ENCODE peak calls at places on chromosomes 5 and 9, in nine cellular contexts. J, R, A, W, K, Q, I, X and L are unnamed samples.

GRCh38 chr5:97914483-97914882 is 731.4 kb upstream of the RIOK2 start:
- DNase-seq in J (no peak), R (no peak), A (no peak), W (no peak), K (no peak), Q (no peak), I (no peak), X (no peak), L (no peak)

GRCh38 chr9:137311171-137311970 is 9.3 kb upstream of the NRARP start:
- DNase-seq in J (no peak), R (no peak), A (no peak), W (no peak), K (peak; percentile 84), Q (no peak), I (peak; percentile 94), X (peak; percentile 26), L (peak; percentile 92)

GRCh38 chr9:18061332-18061731 is 412.6 kb upstream of the ADAMTSL1 start:
- DNase-seq in J (no peak), R (no peak), A (no peak), W (no peak), K (no peak), Q (no peak), I (no peak), X (no peak), L (no peak)

GRCh38 chr9:34562136-34562745 is 27.3 kb downstream of the CNTFR start:
- DNase-seq in J (no peak), R (no peak), A (no peak), W (no peak), K (peak; percentile 18), Q (no peak), I (no peak), X (no peak), L (no peak)

GRCh38 chr5:73454379-73455036 is 5.9 kb upstream of the FOXD1 start:
- DNase-seq in J (no peak), R (no peak), A (peak; percentile 65), W (no peak), K (peak; percentile 84), Q (no peak), I (no peak), X (no peak), L (peak; percentile 82)

GRCh38 chr9:114856942-114857315 is 51.1 kb upstream of the TNFSF15 start:
- DNase-seq in J (no peak), R (no peak), A (no peak), W (no peak), K (no peak), Q (no peak), I (no peak), X (no peak), L (no peak)

GRCh38 chr9:121972501-121972981 is 120.6 kb downstream of the TTLL11 start:
- DNase-seq in J (no peak), R (no peak), A (peak; percentile 85), W (no peak), K (peak; percentile 97), Q (no peak), I (peak; percentile 81), X (no peak), L (peak; percentile 98)

GRCh38 chr9:65426231-65426630 is 141.2 kb upstream of the FOXD4L5 start:
- DNase-seq in J (no peak), R (no peak), A (no peak), W (no peak), K (no peak), Q (no peak), I (peak; percentile 36), X (no peak), L (no peak)

GRCh38 chr5:108983456-108984092 is 235.9 kb downstream of the FER start:
- DNase-seq in J (no peak), R (no peak), A (peak; percentile 14), W (no peak), K (no peak), Q (no peak), I (no peak), X (no peak), L (no peak)

GRCh38 chr9:4921449-4921848 is 63.6 kb upstream of the JAK2 start:
- DNase-seq in J (no peak), R (no peak), A (no peak), W (no peak), K (peak; percentile 51), Q (no peak), I (no peak), X (no peak), L (peak; percentile 99)

GRCh38 chr5:1548702-1549523 is 25.2 kb upstream of the LPCAT1 start:
- DNase-seq in J (no peak), R (no peak), A (no peak), W (no peak), K (no peak), Q (no peak), I (peak; percentile 41), X (no peak), L (no peak)

GRCh38 chr5:55993628-55994501 is 898 bp downstream of the IL6ST start:
- DNase-seq in J (no peak), R (no peak), A (peak; percentile 38), W (no peak), K (peak; percentile 6), Q (peak; percentile 64), I (no peak), X (no peak), L (peak; percentile 54)

GRCh38 chr5:157689942-157690689 is 18.8 kb downstream of the C5orf52 start:
- DNase-seq in J (no peak), R (no peak), A (no peak), W (no peak), K (no peak), Q (peak; percentile 7), I (no peak), X (no peak), L (no peak)

GRCh38 chr5:10634056-10634455 is 70.2 kb downstream of the ANKRD33B start:
- DNase-seq in J (no peak), R (no peak), A (no peak), W (no peak), K (no peak), Q (no peak), I (no peak), X (no peak), L (no peak)

GRCh38 chr5:75336625-75337336 is at the start of gene HMGCR:
- DNase-seq in J (peak; percentile 97), R (peak; percentile 96), A (peak; percentile 99), W (peak; percentile 98), K (peak; percentile 97), Q (peak; percentile 95), I (peak; percentile 91), X (peak; percentile 99), L (peak; percentile 99)

GRCh38 chr5:75335952-75336624 is 932 bp upstream of the HMGCR start:
- DNase-seq in J (no peak), R (no peak), A (peak; percentile 82), W (peak; percentile 33), K (peak; percentile 69), Q (no peak), I (no peak), X (no peak), L (peak; percentile 89)

GRCh38 chr5:75340714-75341478 is 3.9 kb downstream of the HMGCR start:
- DNase-seq in J (no peak), R (no peak), A (no peak), W (no peak), K (peak; percentile 80), Q (no peak), I (no peak), X (no peak), L (peak; percentile 99)

GRCh38 chr5:75337366-75338021 is 474 bp downstream of the HMGCR start:
- DNase-seq in J (no peak), R (no peak), A (peak; percentile 17), W (peak; percentile 28), K (no peak), Q (no peak), I (peak; percentile 78), X (peak; percentile 29), L (no peak)

GRCh38 chr5:75338408-75338807 is 1.4 kb downstream of the HMGCR start:
- DNase-seq in J (no peak), R (no peak), A (no peak), W (no peak), K (no peak), Q (no peak), I (no peak), X (no peak), L (no peak)
- H3K4me3 ChIP-seq in J (no peak overlapping the region), R (peak overlapping the region; percentile 94), A (peak overlapping the region; percentile 89), W (peak overlapping the region; percentile 71), K (peak overlapping the region; percentile 99), Q (no peak overlapping the region), I (no peak overlapping the region), X (no peak overlapping the region), L (peak overlapping the region; percentile 93)

DNA sequence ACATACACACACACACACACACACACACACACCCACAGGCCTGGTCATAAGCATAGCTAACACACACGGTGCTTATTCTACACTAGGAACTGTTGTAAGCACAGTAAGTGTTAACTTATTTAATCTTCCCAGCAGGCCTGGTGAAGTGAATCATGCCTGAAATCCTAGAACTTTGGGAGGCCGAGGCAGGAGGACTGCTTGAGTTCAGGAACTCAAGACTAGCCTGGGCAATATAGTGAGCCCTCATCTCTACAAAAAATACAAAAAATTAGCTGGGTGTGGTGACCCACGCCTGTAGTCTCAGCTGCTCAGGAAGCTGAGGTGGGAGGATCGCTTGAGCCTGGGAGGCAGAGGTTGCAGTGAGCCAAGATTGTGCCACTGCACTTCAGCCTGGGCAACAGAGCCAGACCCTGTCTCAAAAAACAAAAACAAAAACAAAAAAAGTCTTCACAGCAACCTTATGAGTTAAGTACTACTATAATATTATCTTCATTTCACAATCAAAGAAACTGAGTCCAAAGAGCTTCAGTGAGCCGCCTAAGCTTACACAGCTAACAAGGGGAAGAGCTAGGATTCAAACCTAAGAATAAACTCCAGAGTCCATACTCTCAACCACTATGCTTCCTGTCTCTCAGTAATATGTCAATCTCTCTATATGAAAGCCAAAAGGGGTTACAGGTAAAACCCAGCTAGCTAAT is 2.3 kb downstream of the MEGF9 start:
- DNase-seq in J (no peak), R (no peak), A (no peak), W (no peak), K (peak; percentile 18), Q (peak; percentile 12), I (no peak), X (no peak), L (peak; percentile 50)
- H3K4me3 ChIP-seq in J (peak overlapping the region; percentile 80), R (no peak overlapping the region), A (peak overlapping the region; percentile 68), W (peak overlapping the region; percentile 94), K (peak overlapping the region; percentile 83), Q (no peak overlapping the region), I (peak overlapping the region; percentile 0), X (peak overlapping the region; percentile 68), L (peak overlapping the region; percentile 92)

GRCh38 chr5:99032234-99033013 is 103.6 kb upstream of the CHD1 start:
- DNase-seq in J (peak; percentile 46), R (peak; percentile 38), A (peak; percentile 83), W (peak; percentile 71), K (peak; percentile 91), Q (peak; percentile 21), I (no peak), X (peak; percentile 54), L (peak; percentile 71)
- H3K4me3 ChIP-seq in J (no peak overlapping the region), R (no peak overlapping the region), A (no peak overlapping the region), W (no peak overlapping the region), K (peak overlapping the region; percentile 67), Q (no peak overlapping the region), I (no peak overlapping the region), X (peak overlapping the region; percentile 35), L (no peak overlapping the region)

DNA sequence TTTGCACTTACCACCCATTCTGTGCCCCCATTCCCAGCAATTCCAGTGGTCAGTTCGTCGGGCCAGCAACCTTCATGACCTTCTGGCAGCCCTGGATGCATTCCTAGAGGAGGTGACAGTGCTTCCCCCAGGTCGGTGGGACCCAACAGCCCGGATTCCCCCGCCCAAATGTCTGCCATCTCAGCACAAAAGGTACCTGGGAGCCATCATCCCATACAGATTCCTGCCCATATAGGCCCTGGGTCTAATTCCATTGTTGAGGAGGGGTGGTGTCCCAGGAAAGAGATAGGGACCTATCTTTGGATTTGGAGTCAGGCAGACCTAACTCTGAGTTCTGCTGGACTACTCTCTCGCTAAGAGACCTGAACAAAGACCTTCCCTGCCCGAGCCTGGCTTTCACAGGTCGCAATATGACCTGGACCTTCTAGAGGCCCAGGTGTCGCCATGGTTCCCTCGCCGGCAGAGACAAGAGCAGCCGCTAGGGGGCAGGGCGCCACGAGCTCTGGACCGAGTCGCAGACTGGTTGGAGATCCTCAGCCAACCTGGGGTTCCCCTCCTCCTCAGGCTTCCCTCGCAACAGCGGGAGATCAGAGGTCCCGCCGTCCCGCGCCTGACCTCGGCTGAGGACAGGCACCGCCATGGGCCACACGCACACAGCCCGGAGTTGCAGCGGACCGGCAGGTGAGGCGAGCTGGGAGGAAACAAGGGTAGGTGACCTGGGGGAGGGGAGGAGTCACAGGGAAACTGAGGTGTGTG is 3.1 kb downstream of the SLC4A9 start:
- DNase-seq in J (peak; percentile 42), R (peak; percentile 42), A (peak; percentile 47), W (peak; percentile 58), K (peak; percentile 80), Q (peak; percentile 79), I (peak; percentile 96), X (peak; percentile 72), L (no peak)
- H3K4me3 ChIP-seq in J (no peak overlapping the region), R (peak overlapping the region; percentile 45), A (peak overlapping the region; percentile 35), W (peak overlapping the region; percentile 11), K (peak overlapping the region; percentile 43), Q (no peak overlapping the region), I (no peak overlapping the region), X (peak overlapping the region; percentile 40), L (peak overlapping the region; percentile 36)